ENCODE peak calls at places on chromosomes 13 and 19, in four cellular contexts. T is HCT116, X is H1, K is GM12878. P is an unnamed sample.
A peak's percentile ranks its signal among the peaks of the same experiment; 100 is the strongest.

GRCh38 chr13:20400774-20401173 is 124.9 kb downstream of the CRYL1 start:
- DNase-seq in T (no peak), X (no peak), K (no peak), P (no peak)

GRCh38 chr13:113997845-113998751 is 24.2 kb upstream of the C13orf46 start:
- DNase-seq in X (no peak), T (no peak), K (no peak), P (no peak)

GRCh38 chr13:33270906-33271538 is 14.5 kb downstream of the STARD13 start:
- DNase-seq in K (no peak), X (no peak), T (no peak), P (no peak)

GRCh38 chr19:48147597-48148175 is 22.5 kb downstream of the LIG1 start:
- DNase-seq in K (no peak), T (no peak), X (no peak), P (no peak)

GRCh38 chr13:85413664-85414063 is 385.6 kb downstream of the SLITRK6 start:
- DNase-seq in K (no peak), T (no peak), X (no peak), P (no peak)

GRCh38 chr13:73603646-73604045 is 530.6 kb downstream of the KLF12 start:
- DNase-seq in K (no peak), X (no peak), T (no peak), P (no peak)

GRCh38 chr19:3146677-3147100 is 10.9 kb downstream of the GNA15 start:
- DNase-seq in X (peak; percentile 96), T (no peak), K (no peak), P (peak; percentile 16)

GRCh38 chr19:15449620-15450527 is at the start of gene WIZ:
- DNase-seq in X (peak; percentile 85), K (no peak), T (no peak), P (no peak)

DNA sequence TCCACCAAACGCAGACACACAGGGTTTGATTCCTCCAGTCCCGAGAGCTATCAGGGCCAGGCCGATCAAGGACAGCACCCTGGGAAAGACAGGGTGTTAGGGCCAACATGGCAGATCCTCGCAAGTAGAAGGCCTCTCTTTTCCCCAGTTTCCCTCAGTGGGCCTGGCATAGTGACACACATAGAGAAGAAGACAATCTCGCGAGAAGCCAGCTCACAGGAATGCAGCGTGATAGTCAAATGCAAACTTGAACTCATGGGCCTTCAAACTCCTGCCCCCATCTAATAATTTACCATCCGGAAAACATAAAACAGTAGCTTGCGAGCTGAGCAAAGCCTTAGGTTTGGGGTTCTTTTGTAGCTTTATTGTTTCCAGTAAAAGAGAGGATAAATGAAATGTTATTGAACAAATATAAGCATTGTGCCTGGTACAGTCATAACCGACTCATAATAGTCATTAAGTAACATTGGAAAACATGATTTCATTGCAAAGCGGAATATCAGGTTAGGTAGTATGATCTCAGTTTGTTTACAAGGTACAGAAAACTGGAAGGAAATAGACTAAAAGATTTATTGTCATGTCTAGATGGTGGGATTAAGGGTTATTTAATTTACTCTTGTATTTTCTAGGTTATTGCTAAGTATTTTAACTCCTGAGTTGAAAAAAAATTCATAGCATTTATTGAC is 30.5 kb downstream of the SLC15A1 start:
- DNase-seq in T (no peak), X (no peak), K (no peak), P (no peak)
- TF ChIP-seq ZNF274 in T (no peak), X (no peak), K (no peak), P (no peak)

GRCh38 chr19:50341091-50341564 is 12.0 kb upstream of the KCNC3 start:
- DNase-seq in T (no peak), X (no peak), K (peak; percentile 96), P (no peak)

GRCh38 chr19:50349277-50350057 is 16.0 kb downstream of the NAPSA start:
- DNase-seq in X (no peak), K (no peak), T (no peak), P (no peak)

DNA sequence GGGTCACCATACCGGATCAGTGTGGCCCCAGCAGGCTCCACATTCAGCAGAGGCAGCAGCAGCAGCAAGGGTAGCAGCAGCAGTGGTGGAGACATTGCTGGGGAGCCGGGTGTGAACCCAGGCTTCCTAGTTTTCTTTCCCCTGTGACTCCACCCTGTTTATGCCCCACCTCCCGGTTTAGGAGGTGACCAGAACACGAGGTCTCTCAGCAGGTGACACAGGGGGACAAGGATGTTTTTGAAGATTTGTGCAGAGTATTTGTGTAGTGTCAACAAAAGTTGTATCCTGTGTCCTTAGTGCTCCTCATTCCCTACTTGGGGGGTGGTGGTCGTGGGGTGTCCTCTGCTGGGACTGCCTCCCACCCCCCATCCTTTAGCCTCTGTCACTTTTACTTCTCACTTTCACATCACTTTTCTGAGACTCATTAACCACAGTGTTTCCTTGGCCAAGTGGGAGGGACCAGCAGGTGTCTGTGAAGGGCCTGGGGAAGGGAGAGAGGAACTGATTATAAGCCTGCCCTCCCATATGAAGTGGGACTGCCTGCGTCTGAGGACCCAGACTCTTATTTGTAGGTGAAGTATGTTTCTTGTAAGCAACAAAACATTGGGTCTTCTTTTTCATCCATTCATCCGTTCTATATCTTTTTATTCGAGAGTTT is 15.6 kb upstream of the KCNC3 start:
- DNase-seq in X (no peak), T (no peak), K (peak; percentile 90), P (no peak)
- TF ChIP-seq YY1 in X (no peak), T (no peak), K (peak; percentile 71), P (no peak)

GRCh38 chr19:18489627-18490184 is 32.2 kb downstream of the ELL start:
- DNase-seq in X (no peak), T (no peak), K (no peak), P (no peak)

GRCh38 chr19:18491995-18492953 is 29.6 kb downstream of the ELL start:
- DNase-seq in X (no peak), T (no peak), K (no peak), P (no peak)

GRCh38 chr19:18488838-18489626 is 32.8 kb downstream of the ELL start:
- DNase-seq in T (no peak), K (no peak), X (peak; percentile 74), P (no peak)

GRCh38 chr19:18488403-18488723 is 33.5 kb downstream of the ELL start:
- DNase-seq in T (no peak), K (no peak), X (no peak), P (no peak)

GRCh38 chr19:18490719-18491118 is 31.2 kb downstream of the ELL start:
- DNase-seq in T (no peak), X (no peak), K (no peak), P (no peak)
- H3K4me1 ChIP-seq in T (peaks cover 15% of the 10 kb centered on the region), X (peaks cover 20% of the 10 kb centered on the region), K (peaks cover 8% of the 10 kb centered on the region), P (peaks cover 35% of the 10 kb centered on the region)

DNA sequence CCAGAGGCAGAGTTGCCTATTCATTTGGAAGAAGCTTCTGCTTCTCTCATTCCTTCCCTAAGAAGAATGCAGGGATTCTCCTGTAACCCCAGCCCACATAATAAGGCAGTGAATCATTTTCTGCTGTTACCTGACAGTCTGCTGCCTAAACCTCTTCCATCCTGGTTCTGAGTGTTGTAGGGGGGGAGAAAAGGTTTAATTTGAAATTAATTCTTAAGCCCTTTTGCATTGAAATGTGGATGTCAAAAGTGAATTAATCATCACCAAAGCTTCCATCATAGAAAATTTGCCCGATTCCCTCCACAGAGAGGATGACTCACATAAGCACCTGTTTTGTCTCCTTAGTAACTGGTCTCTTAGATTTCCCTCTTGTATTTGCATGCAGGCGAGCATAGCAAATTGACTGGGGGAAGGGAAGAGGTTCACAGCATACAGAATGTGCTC is 146.7 kb upstream of the FNDC3A start:
- DNase-seq in K (no peak), T (no peak), X (no peak), P (peak; percentile 8)
- TF ChIP-seq ZNF274 in K (no peak), T (no peak), X (no peak), P (no peak)

DNA sequence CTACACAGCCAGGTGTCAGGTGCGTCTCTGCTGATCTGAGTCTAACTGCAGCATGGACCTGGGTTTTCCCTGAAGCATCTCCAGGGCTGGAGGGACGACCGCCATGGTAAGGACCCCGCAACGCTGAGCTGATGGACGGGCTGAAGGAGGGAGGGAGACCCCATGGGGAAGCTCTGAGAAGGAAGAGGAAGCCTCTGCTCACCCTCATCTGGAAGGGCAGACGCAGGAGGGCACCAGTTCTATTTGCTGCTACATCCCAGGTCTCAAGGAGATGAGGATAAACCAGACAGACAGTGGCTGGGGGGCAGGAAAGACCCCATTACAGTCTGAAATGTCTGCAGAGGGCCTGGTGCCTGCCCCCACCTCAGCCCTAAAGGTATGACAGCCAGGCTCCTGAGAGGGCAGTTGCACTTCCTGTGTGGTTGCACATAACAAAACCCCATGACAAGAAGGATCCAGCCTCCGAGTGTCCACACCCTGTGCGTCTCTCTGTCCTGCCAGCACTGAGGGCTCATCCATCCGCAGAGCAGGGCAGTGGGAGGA is at the start of gene LILRA2:
- DNase-seq in X (no peak), K (no peak), T (no peak), P (no peak)
- TF ChIP-seq YY1 in X (no peak), K (no peak), T (no peak), P (no peak)

GRCh38 chr19:2080336-2080988 is 15.7 kb downstream of the MOB3A start:
- DNase-seq in X (no peak), T (no peak), K (no peak), P (no peak)
- H3K4me1 ChIP-seq in X (no peaks in the 10 kb centered on the region), T (peaks cover 3% of the 10 kb centered on the region), K (peaks cover 25% of the 10 kb centered on the region), P (peaks cover 7% of the 10 kb centered on the region)

DNA sequence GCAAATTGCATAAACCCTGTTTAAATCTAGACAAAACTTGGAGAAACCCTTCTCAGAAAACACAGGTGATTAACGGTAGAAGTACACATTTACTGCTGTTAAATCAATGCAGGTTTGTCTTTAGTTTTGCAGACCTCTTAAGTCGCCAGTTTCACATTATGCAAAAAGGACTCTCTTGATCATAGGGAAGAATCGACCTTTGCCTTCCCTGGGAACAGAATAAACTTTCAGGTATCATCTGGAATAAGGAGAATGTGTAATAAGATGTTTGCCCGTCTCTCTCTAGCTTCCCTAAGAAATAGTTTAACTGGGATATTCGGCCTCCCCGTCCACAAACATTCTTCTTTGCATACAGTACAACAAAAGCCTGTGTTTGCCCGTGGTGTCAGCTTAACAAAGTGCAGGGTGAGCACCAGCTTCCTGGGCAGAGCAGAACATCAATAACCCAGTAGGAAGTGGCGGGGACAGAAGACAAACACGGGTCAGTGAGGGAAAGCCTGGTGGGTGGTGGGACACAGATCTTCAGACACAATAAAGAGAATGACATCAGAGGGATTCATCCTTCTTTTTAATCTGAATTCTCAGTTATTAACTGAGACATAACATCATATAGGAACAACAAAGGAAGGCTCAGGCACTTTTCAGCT is 1077.7 kb upstream of the SLC10A2 start:
- DNase-seq in X (peak; percentile 45), K (no peak), T (no peak), P (peak; percentile 3)
- TF ChIP-seq ZNF274 in X (no peak), K (no peak), T (no peak), P (no peak)

GRCh38 chr19:46068345-46069258 is 27.8 kb upstream of the IGFL4 start:
- DNase-seq in K (no peak), T (peak; percentile 89), X (no peak), P (no peak)
- TF ChIP-seq YY1 in K (no peak), T (no peak), X (no peak), P (no peak)

DNA sequence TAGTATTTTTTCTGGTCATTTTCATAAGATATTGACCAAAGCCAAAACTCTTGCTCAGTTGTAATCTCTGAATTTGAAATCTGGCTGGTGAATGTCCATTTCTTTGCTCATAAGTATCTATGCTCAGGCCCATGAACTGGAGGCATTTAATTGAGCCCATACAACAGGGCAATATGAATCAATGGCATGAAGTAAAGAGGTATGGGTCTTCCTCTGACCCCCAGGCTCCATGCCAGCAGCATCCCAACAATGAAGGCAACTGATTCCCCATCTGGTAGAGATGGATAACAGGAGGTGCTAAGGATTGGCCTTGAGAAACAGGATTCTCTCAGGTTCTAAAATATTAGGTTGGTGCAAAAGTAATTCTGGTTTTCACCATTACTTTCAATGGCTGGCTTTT is 330.8 kb downstream of the LIG4 start:
- DNase-seq in K (no peak), X (no peak), T (no peak), P (no peak)
- H3K4me1 ChIP-seq in K (no peaks in the 10 kb centered on the region), X (no peaks in the 10 kb centered on the region), T (no peaks in the 10 kb centered on the region), P (no peaks in the 10 kb centered on the region)

P was measured in NT2/D1.